ENCODE peak calls at places on chromosomes 2 and 18, in four cellular contexts. X, B, D and P are unnamed samples.

GRCh38 chr2:190533968-190534309 is 583 bp downstream of the NEMP2 start:
- DNase-seq in D (peak), B (peak), X (peak), P (no peak)

GRCh38 chr2:207734264-207734635 is 22.8 kb downstream of the CCNYL1 start:
- DNase-seq in B (no peak), X (no peak), D (peak), P (no peak)

GRCh38 chr2:38540580-38541290 is 62.0 kb downstream of the HNRNPLL start:
- DNase-seq in X (no peak), D (no peak), B (no peak), P (no peak)

GRCh38 chr2:128311216-128311754 is 7.4 kb downstream of the HS6ST1 start:
- DNase-seq in D (no peak), X (no peak), B (no peak), P (no peak)

GRCh38 chr2:100425107-100425506 is 7.6 kb upstream of the CHST10 start:
- DNase-seq in D (no peak), X (no peak), B (no peak), P (no peak)

GRCh38 chr2:108355907-108356734 is 21.6 kb upstream of the SULT1C4 start:
- DNase-seq in X (no peak), D (no peak), B (no peak), P (no peak)

GRCh38 chr2:168336786-168337388 is 89.5 kb upstream of the STK39 start:
- DNase-seq in X (no peak), B (peak), D (peak), P (peak)

GRCh38 chr2:216590780-216591179 is 42.4 kb upstream of the IGFBP2 start:
- DNase-seq in X (no peak), D (peak), B (no peak), P (no peak)

GRCh38 chr2:171811229-171811628 is 82.8 kb downstream of the SLC25A12 start:
- DNase-seq in D (peak), B (no peak), X (no peak), P (no peak)

GRCh38 chr2:26716340-26716739 is 23.8 kb downstream of the KCNK3 start:
- DNase-seq in D (no peak), B (no peak), X (no peak), P (no peak)

GRCh38 chr18:23186781-23187180 is 51.5 kb downstream of the CABLES1 start:
- DNase-seq in D (no peak), B (no peak), X (no peak), P (no peak)

GRCh38 chr18:63869374-63869773 is 18.1 kb upstream of the SERPINB2 start:
- DNase-seq in X (no peak), D (peak), B (no peak), P (no peak)

GRCh38 chr2:219512524-219513216 is 1.6 kb upstream of the ASIC4 start:
- DNase-seq in D (no peak), B (no peak), X (no peak), P (no peak)

GRCh38 chr2:97718942-97719341 is 5.6 kb downstream of the ZAP70 start:
- DNase-seq in B (no peak), X (no peak), D (no peak), P (no peak)

GRCh38 chr18:38805256-38805655 is 1239.7 kb upstream of the CELF4 start:
- DNase-seq in B (no peak), X (no peak), D (no peak), P (no peak)

GRCh38 chr2:146927080-146927714 is 917.6 kb upstream of the ACVR2A start:
- DNase-seq in X (no peak), D (peak), B (no peak), P (peak)
- TF ChIP-seq CTCF in X (peak), D (peak), B (no peak), P (peak)

GRCh38 chr2:44777542-44777941 is 164.0 kb upstream of the SIX3 start:
- DNase-seq in X (no peak), B (no peak), D (no peak), P (peak)

GRCh38 chr2:44779793-44780192 is 161.7 kb upstream of the SIX3 start:
- DNase-seq in X (no peak), B (no peak), D (no peak), P (no peak)

GRCh38 chr2:44778221-44778654 is 163.3 kb upstream of the SIX3 start:
- DNase-seq in X (peak), B (no peak), D (no peak), P (no peak)

GRCh38 chr2:44780406-44780805 is 161.1 kb upstream of the SIX3 start:
- DNase-seq in X (no peak), D (no peak), B (no peak), P (no peak)

DNA sequence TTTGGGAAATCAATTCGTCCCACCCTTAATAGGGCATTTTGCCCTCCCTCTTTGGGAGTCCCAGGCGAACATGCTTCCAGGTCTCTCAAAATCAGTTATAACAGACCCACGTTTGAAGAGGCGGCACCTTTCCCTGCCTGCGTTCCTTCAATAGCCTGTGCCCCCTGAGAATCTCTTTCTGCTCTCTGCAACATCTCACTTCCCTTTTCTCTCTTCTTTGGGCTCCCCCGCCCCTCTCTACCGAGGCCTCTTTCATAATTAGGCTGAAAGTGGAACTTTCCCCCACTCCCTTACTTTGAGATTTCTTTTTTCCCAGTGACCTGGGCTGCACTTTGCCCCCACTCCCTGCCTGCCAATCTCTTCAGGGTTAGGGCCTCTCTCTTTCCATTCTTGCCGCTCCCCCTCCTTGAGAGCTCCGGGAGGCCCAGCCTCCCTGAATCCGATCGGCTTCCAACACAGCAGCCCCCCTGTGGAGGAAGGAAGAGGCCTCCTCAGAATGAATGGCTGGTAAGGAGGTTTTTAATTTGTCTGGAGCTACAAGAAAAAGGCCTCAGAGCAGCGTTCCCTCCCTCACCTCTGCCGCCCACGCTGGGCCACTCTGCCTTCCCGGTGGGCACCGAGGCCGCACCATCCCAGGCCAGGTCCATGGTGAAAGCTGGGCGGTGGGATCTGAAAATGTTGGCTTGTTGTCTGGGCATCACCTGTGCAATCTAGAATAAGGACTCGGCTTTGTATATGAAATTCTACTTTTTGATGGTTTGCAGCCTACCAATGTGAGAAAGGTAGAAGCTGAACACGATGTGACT is 162.6 kb upstream of the SIX3 start:
- DNase-seq in B (no peak), X (peak), D (no peak), P (peak)
- TF ChIP-seq CTCF in B (no peak), X (no peak), D (no peak), P (no peak)

DNA sequence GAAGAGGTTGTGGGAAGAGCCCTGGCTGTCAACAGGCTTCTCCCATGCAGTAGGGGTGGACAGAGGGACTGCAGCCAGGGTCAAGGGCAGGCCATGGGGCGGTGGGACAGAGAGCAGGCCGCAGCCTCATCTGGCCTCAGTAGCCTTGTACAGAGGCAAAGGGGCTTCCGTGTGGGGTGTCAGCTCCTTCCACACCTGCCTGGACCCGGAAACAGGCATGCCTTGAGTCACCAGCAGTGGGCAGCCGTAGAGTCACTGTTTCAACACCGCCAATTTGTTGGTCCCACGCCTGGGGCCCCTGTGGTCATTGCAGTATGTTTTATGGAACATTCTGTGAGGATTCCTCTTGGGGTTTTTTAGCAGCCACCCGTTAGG is 173.0 kb downstream of the SMAD7 start:
- DNase-seq in D (peak), X (no peak), B (no peak), P (no peak)
- TF ChIP-seq CTCF in D (peak), X (peak), B (no peak), P (no peak)

GRCh38 chr2:35114765-35115164 is 1240.8 kb upstream of the CRIM1 start:
- DNase-seq in X (no peak), B (no peak), D (no peak), P (no peak)
- TF ChIP-seq CTCF in X (no peak), B (no peak), D (no peak), P (no peak)

GRCh38 chr18:57027190-57027708 is 119.6 kb upstream of the BOD1L2 start:
- DNase-seq in X (no peak), D (no peak), B (no peak), P (no peak)

GRCh38 chr18:57026316-57026715 is 120.6 kb upstream of the BOD1L2 start:
- DNase-seq in X (no peak), D (peak), B (no peak), P (no peak)

GRCh38 chr18:57030417-57030816 is 116.5 kb upstream of the BOD1L2 start:
- DNase-seq in X (no peak), D (no peak), B (no peak), P (no peak)

GRCh38 chr18:57025525-57025924 is 121.4 kb upstream of the BOD1L2 start:
- DNase-seq in D (no peak), X (no peak), B (no peak), P (no peak)

DNA sequence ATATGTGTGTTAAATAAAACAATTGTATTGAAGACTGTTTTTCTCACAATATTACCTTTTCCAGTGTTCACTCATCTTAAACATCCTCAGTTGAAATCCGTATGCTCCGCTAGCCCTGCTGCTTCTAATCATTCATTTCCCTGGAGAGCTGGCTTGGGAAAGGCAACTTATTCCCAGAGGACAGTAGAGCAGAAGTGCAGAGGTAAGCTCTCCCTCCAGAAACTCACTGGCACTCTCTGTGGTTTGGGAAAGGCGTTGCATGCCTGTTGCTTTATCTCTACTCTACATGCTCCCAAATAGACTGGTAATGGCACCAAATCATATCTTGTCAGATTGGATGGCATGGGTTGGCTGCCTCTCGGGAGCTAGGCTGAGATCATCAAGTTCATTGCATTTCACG is 117.1 kb upstream of the BOD1L2 start:
- DNase-seq in D (peak), B (no peak), X (no peak), P (no peak)
- TF ChIP-seq CTCF in D (peak), B (no peak), X (no peak), P (no peak)

GRCh38 chr18:59821983-59822382 is 77.8 kb upstream of the PMAIP1 start:
- DNase-seq in B (no peak), D (peak), X (no peak), P (no peak)

GRCh38 chr18:59820663-59821062 is 79.1 kb upstream of the PMAIP1 start:
- DNase-seq in B (no peak), D (no peak), X (no peak), P (no peak)

GRCh38 chr18:59818769-59819168 is 81.0 kb upstream of the PMAIP1 start:
- DNase-seq in X (no peak), D (no peak), B (no peak), P (no peak)

GRCh38 chr18:59822612-59823275 is 77.1 kb upstream of the PMAIP1 start:
- DNase-seq in B (no peak), D (no peak), X (no peak), P (no peak)

DNA sequence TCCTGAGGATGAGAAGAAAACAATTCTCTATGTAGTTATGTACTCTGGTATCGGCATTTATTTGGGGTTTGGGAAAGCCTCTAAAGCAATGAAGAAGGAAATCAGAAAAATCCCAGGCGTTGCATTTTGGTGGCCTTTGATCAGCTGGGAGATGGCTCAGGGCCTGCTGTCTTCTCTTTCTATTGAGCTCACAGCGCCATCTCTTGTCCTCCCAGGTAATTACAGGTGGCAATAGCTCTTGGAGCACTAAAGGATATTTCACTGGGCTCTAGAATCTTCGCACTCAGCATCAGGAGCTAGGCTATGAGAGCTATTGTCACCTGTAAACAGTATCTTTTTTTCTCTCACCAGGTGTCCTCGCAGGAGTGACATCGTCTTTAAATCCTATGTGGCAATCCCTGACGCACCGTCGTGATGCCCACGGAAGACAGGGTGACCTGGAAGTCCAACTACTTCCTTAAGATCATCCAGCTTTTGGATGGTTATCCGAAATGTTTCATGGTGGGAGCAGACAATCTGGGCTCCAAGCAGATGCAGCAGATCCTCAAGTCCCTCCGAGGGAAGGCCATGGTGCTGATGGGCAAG is 76.1 kb upstream of the PMAIP1 start:
- DNase-seq in X (no peak), D (peak), B (peak), P (peak)
- TF ChIP-seq CTCF in X (peak), D (peak), B (peak), P (peak)